ENCODE peak calls at places on chromosomes 7 and 10, in ten cellular contexts. One of them, this sample, is unnamed.

GRCh38 chr10:86017841-86018734 is 348.5 kb downstream of the GRID1 start:
- DNase-seq in CD8-positive, alpha-beta T cell: no peak
- DNase-seq in CD4-positive, alpha-beta memory T cell: no peak
- DNase-seq in PC-3: no peak
- DNase-seq in OCI-LY7: peak; percentile 69
- DNase-seq in fibroblast of lung: no peak
- DNase-seq in A549: no peak
- DNase-seq in fibroblast of mammary gland: no peak
- DNase-seq in AG04449: no peak
- DNase-seq in gastrocnemius medialis: peak; percentile 43
- DNase-seq in this sample: peak; percentile 54

GRCh38 chr7:150685219-150686029 is at the start of gene GIMAP2:
- DNase-seq in CD8-positive, alpha-beta T cell: no peak
- DNase-seq in CD4-positive, alpha-beta memory T cell: peak; percentile 65
- DNase-seq in PC-3: peak; percentile 15
- DNase-seq in OCI-LY7: peak; percentile 18
- DNase-seq in fibroblast of lung: peak; percentile 59
- DNase-seq in A549: no peak
- DNase-seq in fibroblast of mammary gland: peak; percentile 32
- DNase-seq in AG04449: no peak
- DNase-seq in gastrocnemius medialis: no peak
- DNase-seq in this sample: peak; percentile 80

GRCh38 chr10:82981137-82981723 is 1106.2 kb downstream of the NRG3 start:
- DNase-seq in CD8-positive, alpha-beta T cell: no peak
- DNase-seq in CD4-positive, alpha-beta memory T cell: no peak
- DNase-seq in PC-3: no peak
- DNase-seq in OCI-LY7: no peak
- DNase-seq in fibroblast of lung: peak; percentile 38
- DNase-seq in A549: no peak
- DNase-seq in fibroblast of mammary gland: peak; percentile 73
- DNase-seq in AG04449: peak; percentile 14
- DNase-seq in gastrocnemius medialis: no peak
- DNase-seq in this sample: no peak

GRCh38 chr7:79293655-79294142 is 159.8 kb downstream of the MAGI2 start:
- DNase-seq in CD8-positive, alpha-beta T cell: no peak
- DNase-seq in CD4-positive, alpha-beta memory T cell: no peak
- DNase-seq in PC-3: peak; percentile 96
- DNase-seq in OCI-LY7: no peak
- DNase-seq in fibroblast of lung: peak; percentile 71
- DNase-seq in A549: peak; percentile 96
- DNase-seq in fibroblast of mammary gland: peak; percentile 70
- DNase-seq in AG04449: no peak
- DNase-seq in gastrocnemius medialis: no peak
- DNase-seq in this sample: no peak

GRCh38 chr7:82029236-82029635 is 259.4 kb upstream of the HGF start:
- DNase-seq in CD8-positive, alpha-beta T cell: no peak
- DNase-seq in CD4-positive, alpha-beta memory T cell: no peak
- DNase-seq in PC-3: no peak
- DNase-seq in OCI-LY7: no peak
- DNase-seq in fibroblast of lung: no peak
- DNase-seq in A549: no peak
- DNase-seq in fibroblast of mammary gland: peak; percentile 17
- DNase-seq in AG04449: no peak
- DNase-seq in gastrocnemius medialis: no peak
- DNase-seq in this sample: no peak

GRCh38 chr10:111998728-111999127 is 184.8 kb downstream of the GPAM start:
- DNase-seq in CD8-positive, alpha-beta T cell: no peak
- DNase-seq in CD4-positive, alpha-beta memory T cell: no peak
- DNase-seq in PC-3: no peak
- DNase-seq in OCI-LY7: no peak
- DNase-seq in fibroblast of lung: no peak
- DNase-seq in A549: no peak
- DNase-seq in fibroblast of mammary gland: no peak
- DNase-seq in AG04449: no peak
- DNase-seq in gastrocnemius medialis: no peak
- DNase-seq in this sample: no peak

GRCh38 chr7:84971360-84971759 is 215.5 kb downstream of the SEMA3D start:
- DNase-seq in CD8-positive, alpha-beta T cell: no peak
- DNase-seq in CD4-positive, alpha-beta memory T cell: no peak
- DNase-seq in PC-3: no peak
- DNase-seq in OCI-LY7: no peak
- DNase-seq in fibroblast of lung: no peak
- DNase-seq in A549: no peak
- DNase-seq in fibroblast of mammary gland: no peak
- DNase-seq in AG04449: no peak
- DNase-seq in gastrocnemius medialis: no peak
- DNase-seq in this sample: no peak

GRCh38 chr7:154928136-154929005 is 74.6 kb downstream of the PAXIP1 start:
- DNase-seq in CD8-positive, alpha-beta T cell: peak; percentile 46
- DNase-seq in CD4-positive, alpha-beta memory T cell: peak; percentile 95
- DNase-seq in PC-3: peak; percentile 98
- DNase-seq in OCI-LY7: peak; percentile 90
- DNase-seq in fibroblast of lung: peak; percentile 98
- DNase-seq in A549: peak; percentile 92
- DNase-seq in fibroblast of mammary gland: peak; percentile 96
- DNase-seq in AG04449: peak; percentile 73
- DNase-seq in gastrocnemius medialis: peak; percentile 10
- DNase-seq in this sample: peak; percentile 92

GRCh38 chr10:69179089-69179742 is 818 bp upstream of the SUPV3L1 start:
- DNase-seq in CD8-positive, alpha-beta T cell: peak; percentile 47
- DNase-seq in CD4-positive, alpha-beta memory T cell: no peak
- DNase-seq in PC-3: no peak
- DNase-seq in OCI-LY7: no peak
- DNase-seq in fibroblast of lung: peak; percentile 83
- DNase-seq in A549: no peak
- DNase-seq in fibroblast of mammary gland: peak; percentile 78
- DNase-seq in AG04449: no peak
- DNase-seq in gastrocnemius medialis: no peak
- DNase-seq in this sample: no peak

GRCh38 chr7:45147858-45148652 is 9.5 kb upstream of the RAMP3 start:
- DNase-seq in CD8-positive, alpha-beta T cell: no peak
- DNase-seq in CD4-positive, alpha-beta memory T cell: no peak
- DNase-seq in PC-3: no peak
- DNase-seq in OCI-LY7: no peak
- DNase-seq in fibroblast of lung: no peak
- DNase-seq in A549: no peak
- DNase-seq in fibroblast of mammary gland: peak; percentile 3
- DNase-seq in AG04449: no peak
- DNase-seq in gastrocnemius medialis: no peak
- DNase-seq in this sample: no peak

GRCh38 chr7:95596183-95597135 is at the start of gene PDK4:
- DNase-seq in CD8-positive, alpha-beta T cell: no peak
- DNase-seq in CD4-positive, alpha-beta memory T cell: no peak
- DNase-seq in PC-3: peak; percentile 73
- DNase-seq in OCI-LY7: no peak
- DNase-seq in fibroblast of lung: peak; percentile 94
- DNase-seq in A549: peak; percentile 81
- DNase-seq in fibroblast of mammary gland: peak; percentile 87
- DNase-seq in AG04449: no peak
- DNase-seq in gastrocnemius medialis: peak; percentile 99
- DNase-seq in this sample: no peak

GRCh38 chr7:39826166-39826565 is 123.9 kb upstream of the CDK13 start:
- DNase-seq in CD8-positive, alpha-beta T cell: no peak
- DNase-seq in CD4-positive, alpha-beta memory T cell: no peak
- DNase-seq in PC-3: no peak
- DNase-seq in OCI-LY7: no peak
- DNase-seq in fibroblast of lung: no peak
- DNase-seq in A549: no peak
- DNase-seq in fibroblast of mammary gland: no peak
- DNase-seq in AG04449: no peak
- DNase-seq in gastrocnemius medialis: no peak
- DNase-seq in this sample: no peak

GRCh38 chr7:155372782-155373358 is 75.2 kb downstream of the INSIG1 start:
- DNase-seq in CD8-positive, alpha-beta T cell: no peak
- DNase-seq in CD4-positive, alpha-beta memory T cell: no peak
- DNase-seq in PC-3: no peak
- DNase-seq in OCI-LY7: no peak
- DNase-seq in fibroblast of lung: no peak
- DNase-seq in A549: no peak
- DNase-seq in fibroblast of mammary gland: no peak
- DNase-seq in AG04449: no peak
- DNase-seq in gastrocnemius medialis: no peak
- DNase-seq in this sample: peak; percentile 57

GRCh38 chr10:121495719-121496118 is 102.5 kb downstream of the FGFR2 start:
- DNase-seq in CD8-positive, alpha-beta T cell: no peak
- DNase-seq in CD4-positive, alpha-beta memory T cell: no peak
- DNase-seq in PC-3: no peak
- DNase-seq in OCI-LY7: no peak
- DNase-seq in fibroblast of lung: no peak
- DNase-seq in A549: no peak
- DNase-seq in fibroblast of mammary gland: no peak
- DNase-seq in AG04449: no peak
- DNase-seq in gastrocnemius medialis: no peak
- DNase-seq in this sample: no peak

GRCh38 chr10:3226960-3227724 is 54.6 kb upstream of the PITRM1 start:
- DNase-seq in CD8-positive, alpha-beta T cell: no peak
- DNase-seq in CD4-positive, alpha-beta memory T cell: no peak
- DNase-seq in PC-3: peak; percentile 79
- DNase-seq in OCI-LY7: no peak
- DNase-seq in fibroblast of lung: peak; percentile 23
- DNase-seq in A549: peak; percentile 60
- DNase-seq in fibroblast of mammary gland: peak; percentile 92
- DNase-seq in AG04449: peak; percentile 70
- DNase-seq in gastrocnemius medialis: no peak
- DNase-seq in this sample: no peak

GRCh38 chr7:154907651-154908620 is 95.0 kb downstream of the PAXIP1 start:
- DNase-seq in CD8-positive, alpha-beta T cell: no peak
- DNase-seq in CD4-positive, alpha-beta memory T cell: no peak
- DNase-seq in PC-3: no peak
- DNase-seq in OCI-LY7: no peak
- DNase-seq in fibroblast of lung: no peak
- DNase-seq in A549: no peak
- DNase-seq in fibroblast of mammary gland: no peak
- DNase-seq in AG04449: no peak
- DNase-seq in gastrocnemius medialis: no peak
- DNase-seq in this sample: peak; percentile 75

GRCh38 chr10:122276611-122277205 is 5.6 kb downstream of the BTBD16 start:
- DNase-seq in CD8-positive, alpha-beta T cell: no peak
- DNase-seq in CD4-positive, alpha-beta memory T cell: no peak
- DNase-seq in PC-3: no peak
- DNase-seq in OCI-LY7: no peak
- DNase-seq in fibroblast of lung: peak; percentile 35
- DNase-seq in A549: peak; percentile 71
- DNase-seq in fibroblast of mammary gland: peak; percentile 53
- DNase-seq in AG04449: no peak
- DNase-seq in gastrocnemius medialis: no peak
- DNase-seq in this sample: no peak

GRCh38 chr7:44978511-44979366 is at the start of gene MYO1G:
- DNase-seq in CD8-positive, alpha-beta T cell: peak; percentile 89
- DNase-seq in CD4-positive, alpha-beta memory T cell: peak; percentile 90
- DNase-seq in PC-3: no peak
- DNase-seq in OCI-LY7: peak; percentile 89
- DNase-seq in fibroblast of lung: no peak
- DNase-seq in A549: no peak
- DNase-seq in fibroblast of mammary gland: no peak
- DNase-seq in AG04449: no peak
- DNase-seq in gastrocnemius medialis: no peak
- DNase-seq in this sample: peak; percentile 100

GRCh38 chr10:6037422-6037821 is 24.7 kb downstream of the IL2RA start:
- DNase-seq in CD8-positive, alpha-beta T cell: peak; percentile 9
- DNase-seq in CD4-positive, alpha-beta memory T cell: no peak
- DNase-seq in PC-3: no peak
- DNase-seq in OCI-LY7: peak; percentile 51
- DNase-seq in fibroblast of lung: no peak
- DNase-seq in A549: no peak
- DNase-seq in fibroblast of mammary gland: no peak
- DNase-seq in AG04449: no peak
- DNase-seq in gastrocnemius medialis: no peak
- DNase-seq in this sample: no peak

GRCh38 chr10:96044686-96045085 is 1.3 kb downstream of the CCNJ start:
- DNase-seq in CD8-positive, alpha-beta T cell: no peak
- DNase-seq in CD4-positive, alpha-beta memory T cell: no peak
- DNase-seq in PC-3: peak; percentile 2
- DNase-seq in OCI-LY7: no peak
- DNase-seq in fibroblast of lung: peak; percentile 73
- DNase-seq in A549: no peak
- DNase-seq in fibroblast of mammary gland: peak; percentile 72
- DNase-seq in AG04449: peak; percentile 12
- DNase-seq in gastrocnemius medialis: no peak
- DNase-seq in this sample: peak; percentile 79

GRCh38 chr10:9339702-9340101 is 1285.2 kb downstream of the GATA3 start:
- DNase-seq in CD8-positive, alpha-beta T cell: no peak
- DNase-seq in CD4-positive, alpha-beta memory T cell: no peak
- DNase-seq in PC-3: no peak
- DNase-seq in OCI-LY7: no peak
- DNase-seq in fibroblast of lung: no peak
- DNase-seq in A549: no peak
- DNase-seq in fibroblast of mammary gland: no peak
- DNase-seq in AG04449: no peak
- DNase-seq in gastrocnemius medialis: no peak
- DNase-seq in this sample: no peak

GRCh38 chr7:41573881-41574280 is 129.0 kb downstream of the INHBA start:
- DNase-seq in CD8-positive, alpha-beta T cell: no peak
- DNase-seq in CD4-positive, alpha-beta memory T cell: no peak
- DNase-seq in PC-3: peak; percentile 30
- DNase-seq in OCI-LY7: no peak
- DNase-seq in fibroblast of lung: no peak
- DNase-seq in A549: no peak
- DNase-seq in fibroblast of mammary gland: no peak
- DNase-seq in AG04449: no peak
- DNase-seq in gastrocnemius medialis: no peak
- DNase-seq in this sample: no peak
- H3K4me3 ChIP-seq in CD8-positive, alpha-beta T cell: no peak overlapping the region
- H3K4me3 ChIP-seq in CD4-positive, alpha-beta memory T cell: no peak overlapping the region
- H3K4me3 ChIP-seq in PC-3: no peak overlapping the region
- H3K4me3 ChIP-seq in OCI-LY7: no peak overlapping the region
- H3K4me3 ChIP-seq in fibroblast of lung: no peak overlapping the region
- H3K4me3 ChIP-seq in A549: no peak overlapping the region
- H3K4me3 ChIP-seq in fibroblast of mammary gland: no peak overlapping the region
- H3K4me3 ChIP-seq in AG04449: no peak overlapping the region
- H3K4me3 ChIP-seq in gastrocnemius medialis: no peak overlapping the region
- H3K4me3 ChIP-seq in this sample: no peak overlapping the region

GRCh38 chr10:70293169-70293813 is 9.5 kb upstream of the NPFFR1 start:
- DNase-seq in CD8-positive, alpha-beta T cell: no peak
- DNase-seq in CD4-positive, alpha-beta memory T cell: no peak
- DNase-seq in PC-3: no peak
- DNase-seq in OCI-LY7: peak; percentile 92
- DNase-seq in fibroblast of lung: no peak
- DNase-seq in A549: no peak
- DNase-seq in fibroblast of mammary gland: no peak
- DNase-seq in AG04449: no peak
- DNase-seq in gastrocnemius medialis: no peak
- DNase-seq in this sample: no peak
- H3K4me3 ChIP-seq in CD8-positive, alpha-beta T cell: no peak overlapping the region
- H3K4me3 ChIP-seq in CD4-positive, alpha-beta memory T cell: no peak overlapping the region
- H3K4me3 ChIP-seq in PC-3: no peak overlapping the region
- H3K4me3 ChIP-seq in OCI-LY7: peak overlapping the region; percentile 22
- H3K4me3 ChIP-seq in fibroblast of lung: no peak overlapping the region
- H3K4me3 ChIP-seq in A549: no peak overlapping the region
- H3K4me3 ChIP-seq in fibroblast of mammary gland: no peak overlapping the region
- H3K4me3 ChIP-seq in AG04449: no peak overlapping the region
- H3K4me3 ChIP-seq in gastrocnemius medialis: no peak overlapping the region
- H3K4me3 ChIP-seq in this sample: no peak overlapping the region

GRCh38 chr10:77486511-77486910 is 151.1 kb downstream of the KCNMA1 start:
- DNase-seq in CD8-positive, alpha-beta T cell: no peak
- DNase-seq in CD4-positive, alpha-beta memory T cell: no peak
- DNase-seq in PC-3: no peak
- DNase-seq in OCI-LY7: no peak
- DNase-seq in fibroblast of lung: no peak
- DNase-seq in A549: no peak
- DNase-seq in fibroblast of mammary gland: no peak
- DNase-seq in AG04449: no peak
- DNase-seq in gastrocnemius medialis: no peak
- DNase-seq in this sample: no peak
- H3K4me3 ChIP-seq in CD8-positive, alpha-beta T cell: no peak overlapping the region
- H3K4me3 ChIP-seq in CD4-positive, alpha-beta memory T cell: no peak overlapping the region
- H3K4me3 ChIP-seq in PC-3: no peak overlapping the region
- H3K4me3 ChIP-seq in OCI-LY7: no peak overlapping the region
- H3K4me3 ChIP-seq in fibroblast of lung: no peak overlapping the region
- H3K4me3 ChIP-seq in A549: no peak overlapping the region
- H3K4me3 ChIP-seq in fibroblast of mammary gland: no peak overlapping the region
- H3K4me3 ChIP-seq in AG04449: no peak overlapping the region
- H3K4me3 ChIP-seq in gastrocnemius medialis: no peak overlapping the region
- H3K4me3 ChIP-seq in this sample: no peak overlapping the region

GRCh38 chr7:78039791-78040776 is 241.5 kb downstream of the PHTF2 start:
- DNase-seq in CD8-positive, alpha-beta T cell: peak; percentile 16
- DNase-seq in CD4-positive, alpha-beta memory T cell: peak; percentile 14
- DNase-seq in PC-3: no peak
- DNase-seq in OCI-LY7: peak; percentile 50
- DNase-seq in fibroblast of lung: peak; percentile 11
- DNase-seq in A549: peak; percentile 36
- DNase-seq in fibroblast of mammary gland: peak; percentile 17
- DNase-seq in AG04449: no peak
- DNase-seq in gastrocnemius medialis: no peak
- DNase-seq in this sample: peak; percentile 45
- H3K4me3 ChIP-seq in CD8-positive, alpha-beta T cell: no peak overlapping the region
- H3K4me3 ChIP-seq in CD4-positive, alpha-beta memory T cell: no peak overlapping the region
- H3K4me3 ChIP-seq in PC-3: no peak overlapping the region
- H3K4me3 ChIP-seq in OCI-LY7: no peak overlapping the region
- H3K4me3 ChIP-seq in fibroblast of lung: no peak overlapping the region
- H3K4me3 ChIP-seq in A549: no peak overlapping the region
- H3K4me3 ChIP-seq in fibroblast of mammary gland: no peak overlapping the region
- H3K4me3 ChIP-seq in AG04449: no peak overlapping the region
- H3K4me3 ChIP-seq in gastrocnemius medialis: no peak overlapping the region
- H3K4me3 ChIP-seq in this sample: no peak overlapping the region

This sample was measured in NB4.